ENCODE peak calls at places on chromosomes 4 and X, in ten cellular contexts. T is psoas muscle; Z is ascending aorta; Q is SJSA1; M is GM12865; Y is epithelial cell of esophagus; D is M059J; K is AG08396; I is stimulated activated CD8-positive, alpha-beta memory T cell treated with anti-CD3 and anti-CD28 coated beads, Interleukin-12 subunit alpha, Interleukin-12 subunit beta, amount 100 ng/mL, for 4 hours; B is activated CD4-positive, alpha-beta T cell treated with anti-CD3 and anti-CD28 coated beads, Interleukin-2, amount 10 ng/mL, durations not matched to agents 7 days and 5 days. E is an unnamed sample.

GRCh38 chrX:111483876-111484275 is 27.6 kb upstream of the SERTM2 start:
- DNase-seq in Z (no peak), K (no peak), T (no peak), I (no peak), B (no peak), M (no peak), Y (no peak), Q (no peak), D (no peak), E (no peak)

GRCh38 chr4:146486565-146486964 is 35.2 kb downstream of the SLC10A7 start:
- DNase-seq in Q (no peak), Z (no peak), B (no peak), K (no peak), I (no peak), T (no peak), D (no peak), Y (no peak), M (peak), E (no peak)

GRCh38 chr4:26522478-26522877 is 32.2 kb upstream of the CCKAR start:
- DNase-seq in Y (peak), Q (no peak), Z (no peak), K (peak), T (no peak), M (no peak), B (no peak), I (no peak), D (peak), E (no peak)

GRCh38 chr4:59127748-59128147 is 2017.6 kb upstream of the IGFBP7 start:
- DNase-seq in K (no peak), B (no peak), I (no peak), Z (no peak), Y (no peak), M (no peak), Q (no peak), T (no peak), D (no peak), E (no peak)

GRCh38 chr4:37970702-37971101 is 10.5 kb downstream of the PTTG2 start:
- DNase-seq in Q (peak), M (peak), T (peak), K (peak), Y (peak), D (peak), Z (peak), I (no peak), B (peak), E (no peak)

GRCh38 chr4:141575884-141576283 is 60.5 kb upstream of the IL15 start:
- DNase-seq in B (no peak), M (no peak), T (no peak), D (no peak), Q (no peak), K (no peak), Z (no peak), I (no peak), Y (no peak), E (no peak)

GRCh38 chr4:76883147-76883546 is 14.8 kb downstream of the SOWAHB start:
- DNase-seq in D (peak), B (no peak), M (no peak), T (no peak), Z (no peak), Y (peak), K (no peak), Q (peak), I (no peak), E (no peak)

GRCh38 chr4:17232575-17233253 is 279.2 kb downstream of the QDPR start:
- DNase-seq in D (peak), K (peak), B (no peak), Q (peak), T (no peak), I (no peak), M (no peak), Y (no peak), Z (no peak), E (no peak)

GRCh38 chr4:12729384-12729783 is 754.8 kb downstream of the RAB28 start:
- DNase-seq in Z (no peak), M (peak), D (peak), K (peak), I (no peak), T (no peak), B (no peak), Q (no peak), Y (peak), E (no peak)

GRCh38 chrX:24347871-24348270 is 12.6 kb upstream of the SUPT20HL1 start:
- DNase-seq in T (no peak), K (no peak), D (no peak), M (no peak), Z (no peak), B (no peak), Q (no peak), I (no peak), Y (no peak), E (no peak)

GRCh38 chr4:140756292-140757219 is at the start of gene TBC1D9:
- DNase-seq in D (peak), Y (peak), Q (peak), B (no peak), T (peak), Z (peak), K (peak), I (no peak), M (peak), E (peak)